ENCODE peak calls at places on chromosomes 6 and 20, in eight cellular contexts. R is EL; I is substantia nigra; U is astrocyte of the spinal cord; Z is activated CD8-positive, alpha-beta memory T cell treated with anti-CD3 and anti-CD28 coated beads for 1 hour; O is HTR-8/SVneo; N is brain microvascular endothelial cell; H is activated gamma-delta T cell treated with Interleukin-2 at 50 U/mL for 16 hours. Q is an unnamed sample.

GRCh38 chr6:23611776-23612381 is 514.1 kb upstream of the NRSN1 start:
- DNase-seq in R (peak), I (no peak), U (no peak), Z (no peak), O (no peak), N (no peak), H (no peak), Q (no peak)

GRCh38 chr6:148551226-148551625 is 195.6 kb upstream of the UST start:
- DNase-seq in R (no peak), I (no peak), U (no peak), Z (no peak), O (no peak), N (no peak), H (no peak), Q (peak)

GRCh38 chr20:60104980-60105379 is 146.8 kb downstream of the CDH26 start:
- DNase-seq in R (no peak), I (no peak), U (no peak), Z (no peak), O (no peak), N (no peak), H (no peak), Q (no peak)

GRCh38 chr6:38316099-38316868 is 323.4 kb downstream of the BTBD9 start:
- DNase-seq in R (no peak), I (no peak), U (no peak), Z (no peak), O (no peak), N (no peak), H (no peak), Q (no peak)

GRCh38 chr6:153167026-153167891 is 36.2 kb upstream of the RGS17 start:
- DNase-seq in R (peak), I (no peak), U (peak), Z (no peak), O (peak), N (peak), H (no peak), Q (no peak)

GRCh38 chr6:31122803-31123706 is 2.8 kb upstream of the CDSN start:
- DNase-seq in R (peak), I (no peak), U (peak), Z (no peak), O (peak), N (peak), H (no peak), Q (no peak)

GRCh38 chr6:146087386-146087785 is 58.5 kb downstream of the GRM1 start:
- DNase-seq in R (no peak), I (no peak), U (no peak), Z (no peak), O (no peak), N (no peak), H (no peak), Q (no peak)

GRCh38 chr6:141282263-141282662 is 850.5 kb upstream of the GJE1 start:
- DNase-seq in R (no peak), I (no peak), U (no peak), Z (no peak), O (no peak), N (no peak), H (no peak), Q (no peak)

GRCh38 chr6:121896771-121897170 is 461.3 kb downstream of the GJA1 start:
- DNase-seq in R (no peak), I (no peak), U (no peak), Z (no peak), O (no peak), N (no peak), H (no peak), Q (no peak)

GRCh38 chr20:1150218-1150617 is 31.8 kb downstream of the PSMF1 start:
- DNase-seq in R (no peak), I (no peak), U (no peak), Z (no peak), O (no peak), N (no peak), H (no peak), Q (no peak)

GRCh38 chr6:163790296-163790840 is 375.9 kb downstream of the QKI start:
- DNase-seq in R (peak), I (no peak), U (peak), Z (no peak), O (no peak), N (peak), H (no peak), Q (no peak)

GRCh38 chr6:70225052-70225451 is 77.8 kb downstream of the COL9A1 start:
- DNase-seq in R (no peak), I (no peak), U (no peak), Z (no peak), O (no peak), N (no peak), H (no peak), Q (no peak)

GRCh38 chr20:25496165-25496967 is 88.9 kb downstream of the GINS1 start:
- DNase-seq in R (no peak), I (no peak), U (no peak), Z (no peak), O (no peak), N (no peak), H (no peak), Q (no peak)

GRCh38 chr6:42394881-42395620 is 56.7 kb downstream of the TRERF1 start:
- DNase-seq in R (no peak), I (no peak), U (no peak), Z (no peak), O (no peak), N (no peak), H (no peak), Q (peak)

GRCh38 chr20:58688838-58689237 is 3.8 kb upstream of the NPEPL1 start:
- DNase-seq in R (no peak), I (no peak), U (no peak), Z (no peak), O (no peak), N (no peak), H (no peak), Q (no peak)

GRCh38 chr20:51016521-51016920 is 6.4 kb downstream of the KCNG1 start:
- DNase-seq in R (no peak), I (no peak), U (no peak), Z (no peak), O (no peak), N (no peak), H (no peak), Q (no peak)

GRCh38 chr6:45192556-45192955 is 135.6 kb upstream of the RUNX2 start:
- DNase-seq in R (no peak), I (no peak), U (peak), Z (no peak), O (no peak), N (no peak), H (no peak), Q (no peak)

GRCh38 chr6:163955752-163956151 is 541.2 kb downstream of the QKI start:
- DNase-seq in R (no peak), I (no peak), U (no peak), Z (no peak), O (no peak), N (no peak), H (no peak), Q (no peak)

GRCh38 chr6:163438940-163439335 is 24.4 kb downstream of the QKI start:
- DNase-seq in R (no peak), I (no peak), U (no peak), Z (no peak), O (no peak), N (no peak), H (peak), Q (no peak)

GRCh38 chr6:108174371-108175175 is 8.8 kb downstream of the NR2E1 start:
- DNase-seq in R (peak), I (no peak), U (peak), Z (no peak), O (no peak), N (peak), H (peak), Q (no peak)

GRCh38 chr6:163148781-163149534 is 265.6 kb upstream of the QKI start:
- DNase-seq in R (no peak), I (no peak), U (no peak), Z (no peak), O (no peak), N (no peak), H (no peak), Q (no peak)

GRCh38 chr6:166591026-166591425 is 4.5 kb upstream of the RAMACL start:
- DNase-seq in R (no peak), I (no peak), U (no peak), Z (no peak), O (no peak), N (no peak), H (no peak), Q (no peak)

GRCh38 chr20:62678553-62678952 is 30.1 kb upstream of the NTSR1 start:
- DNase-seq in R (no peak), I (no peak), U (no peak), Z (no peak), O (no peak), N (no peak), H (no peak), Q (no peak)

GRCh38 chr6:3898270-3898994 is 49.3 kb downstream of the FAM50B start:
- DNase-seq in R (no peak), I (no peak), U (no peak), Z (no peak), O (no peak), N (no peak), H (no peak), Q (no peak)

GRCh38 chr6:168815229-168815628 is 374.2 kb downstream of the SMOC2 start:
- DNase-seq in R (no peak), I (no peak), U (no peak), Z (no peak), O (no peak), N (no peak), H (no peak), Q (peak)

GRCh38 chr6:36249010-36249409 is 20.9 kb upstream of the PNPLA1 start:
- DNase-seq in R (peak), I (no peak), U (peak), Z (no peak), O (peak), N (peak), H (no peak), Q (no peak)

GRCh38 chr20:58993332-58994248 is 12.5 kb downstream of the NELFCD start:
- DNase-seq in R (no peak), I (no peak), U (no peak), Z (no peak), O (no peak), N (no peak), H (no peak), Q (peak)

GRCh38 chr20:4896971-4897497 is 104.3 kb downstream of the SLC23A2 start:
- DNase-seq in R (no peak), I (no peak), U (no peak), Z (no peak), O (no peak), N (no peak), H (no peak), Q (peak)

GRCh38 chr6:28212510-28213212 is 12.4 kb upstream of the ZSCAN9 start:
- DNase-seq in R (peak), I (no peak), U (peak), Z (no peak), O (peak), N (peak), H (no peak), Q (peak)

GRCh38 chr6:136306466-136306865 is 16.8 kb upstream of the BCLAF1 start:
- DNase-seq in R (no peak), I (no peak), U (no peak), Z (no peak), O (no peak), N (no peak), H (no peak), Q (no peak)

GRCh38 chr20:49501917-49502316 is 19.4 kb upstream of the KCNB1 start:
- DNase-seq in R (peak), I (no peak), U (peak), Z (no peak), O (no peak), N (peak), H (no peak), Q (peak)

GRCh38 chr6:150528648-150529285 is 70.9 kb upstream of the PLEKHG1 start:
- DNase-seq in R (peak), I (no peak), U (peak), Z (no peak), O (peak), N (peak), H (no peak), Q (peak)

GRCh38 chr6:2129076-2129695 is 116.2 kb downstream of the GMDS start:
- DNase-seq in R (no peak), I (no peak), U (peak), Z (no peak), O (no peak), N (no peak), H (no peak), Q (no peak)

GRCh38 chr6:140462495-140463311 is 1088.3 kb upstream of the CITED2 start:
- DNase-seq in R (peak), I (no peak), U (peak), Z (no peak), O (no peak), N (no peak), H (no peak), Q (no peak)

GRCh38 chr6:141667580-141668309 is 465.0 kb upstream of the GJE1 start:
- DNase-seq in R (peak), I (no peak), U (peak), Z (no peak), O (no peak), N (peak), H (no peak), Q (no peak)

GRCh38 chr6:31948753-31949413 is 3.0 kb downstream of the CFB start:
- DNase-seq in R (peak), I (no peak), U (peak), Z (no peak), O (peak), N (peak), H (no peak), Q (peak)

Q was measured in Karpas-422.